ENCODE peak calls at places on chromosomes 13 and 19, in five cellular contexts. T is iPS-NIHi11, S is hypothalamus, K is astrocyte of the cerebellum, M is T-helper 1 cell. Q is an unnamed sample.

GRCh38 chr19:46786236-46787039 is 2.0 kb downstream of the SLC1A5 start:
- DNase-seq in T (peak; percentile 41), K (no peak), S (peak; percentile 18), M (peak; percentile 79), Q (peak; percentile 64)

GRCh38 chr19:16389848-16390247 is 65.2 kb downstream of the KLF2 start:
- DNase-seq in S (no peak), M (no peak), K (no peak), T (no peak), Q (no peak)

GRCh38 chr13:52845766-52846566 is 2.5 kb downstream of the PCDH8 start:
- DNase-seq in S (peak; percentile 16), T (peak; percentile 79), M (no peak), K (no peak), Q (peak; percentile 82)

GRCh38 chr13:73429691-73430090 is 370.9 kb downstream of the KLF5 start:
- DNase-seq in T (no peak), K (peak; percentile 34), M (no peak), S (no peak), Q (no peak)

GRCh38 chr13:19940106-19940505 is 18.4 kb upstream of the ZMYM2 start:
- DNase-seq in K (no peak), S (no peak), T (no peak), M (no peak), Q (peak; percentile 36)

GRCh38 chr13:22939157-22939556 is 241.6 kb upstream of the SGCG start:
- DNase-seq in S (no peak), T (no peak), M (no peak), K (no peak), Q (no peak)

GRCh38 chr13:94896238-94896637 is 183.9 kb upstream of the SOX21 start:
- DNase-seq in M (no peak), T (no peak), S (no peak), K (no peak), Q (no peak)

GRCh38 chr19:47520839-47521238 is 6.0 kb upstream of the NAPA start:
- DNase-seq in T (no peak), K (no peak), S (no peak), M (no peak), Q (no peak)

GRCh38 chr19:35925501-35925900 is 10.7 kb upstream of the LRFN3 start:
- DNase-seq in M (no peak), T (no peak), K (no peak), S (no peak), Q (no peak)

GRCh38 chr13:46622013-46622917 is 69.3 kb downstream of the LRCH1 start:
- DNase-seq in M (no peak), T (no peak), S (no peak), K (no peak), Q (no peak)

GRCh38 chr19:46755077-46755852 is 9.0 kb upstream of the STRN4 start:
- DNase-seq in T (peak; percentile 5), K (no peak), S (no peak), M (no peak), Q (no peak)

GRCh38 chr13:94480672-94481145 is 1.2 kb upstream of the DCT start:
- DNase-seq in K (peak; percentile 19), M (no peak), T (no peak), S (no peak), Q (no peak)

GRCh38 chr19:1063030-1063908 is 3.7 kb upstream of the ARHGAP45 start:
- DNase-seq in M (peak; percentile 66), K (no peak), T (no peak), S (no peak), Q (peak; percentile 43)

GRCh38 chr13:29619995-29620394 is 24.5 kb upstream of the SLC7A1 start:
- DNase-seq in M (no peak), K (peak; percentile 12), S (no peak), T (no peak), Q (no peak)

GRCh38 chr13:41177616-41178015 is 16.8 kb downstream of the KBTBD7 start:
- DNase-seq in S (no peak), T (no peak), K (no peak), M (no peak), Q (no peak)

GRCh38 chr19:2381151-2381822 is 21.2 kb downstream of the TMPRSS9 start:
- DNase-seq in S (peak; percentile 90), T (no peak), M (no peak), K (no peak), Q (no peak)

GRCh38 chr19:17107546-17108452 is 32.2 kb downstream of the MYO9B start:
- DNase-seq in M (no peak), K (peak; percentile 89), T (peak; percentile 64), S (peak; percentile 13), Q (no peak)

GRCh38 chr13:41040584-41041334 is 20.6 kb upstream of the WBP4 start:
- DNase-seq in M (no peak), T (no peak), K (no peak), S (no peak), Q (no peak)

GRCh38 chr19:54473071-54473941 is at the start of gene CDC42EP5:
- DNase-seq in T (peak; percentile 67), M (no peak), K (no peak), S (no peak), Q (peak; percentile 46)

GRCh38 chr13:91722267-91722884 is 324.0 kb downstream of the GPC5 start:
- DNase-seq in T (peak; percentile 23), M (no peak), S (no peak), K (peak; percentile 26), Q (peak; percentile 72)

GRCh38 chr19:47275866-47276461 is 1.3 kb downstream of the INAFM1 start:
- DNase-seq in K (no peak), T (no peak), M (no peak), S (no peak), Q (no peak)

GRCh38 chr13:60765700-60766411 is 368.8 kb downstream of the TDRD3 start:
- DNase-seq in T (peak; percentile 31), S (no peak), M (no peak), K (peak; percentile 42), Q (no peak)

GRCh38 chr19:34173145-34173956 is 1.0 kb downstream of the LSM14A start:
- DNase-seq in T (peak; percentile 45), M (no peak), K (peak; percentile 12), S (no peak), Q (peak; percentile 92)

GRCh38 chr19:47226426-47227346 is 4.3 kb downstream of the BBC3 start:
- DNase-seq in T (no peak), S (peak; percentile 58), K (no peak), M (peak; percentile 33), Q (peak; percentile 61)

GRCh38 chr19:51339313-51339686 is 2.6 kb downstream of the VSIG10L start:
- DNase-seq in S (no peak), M (no peak), K (no peak), T (peak; percentile 63), Q (peak; percentile 91)

GRCh38 chr19:5149508-5149907 is 180.6 kb downstream of the KDM4B start:
- DNase-seq in S (no peak), T (no peak), K (no peak), M (no peak), Q (no peak)

GRCh38 chr19:5561559-5561958 is 6.2 kb downstream of the TINCR start:
- DNase-seq in M (no peak), K (no peak), T (no peak), S (no peak), Q (no peak)

GRCh38 chr13:40452741-40453665 is 213.4 kb downstream of the FOXO1 start:
- DNase-seq in S (no peak), K (peak; percentile 19), M (no peak), T (no peak), Q (no peak)

GRCh38 chr19:47066376-47067214 is 18.2 kb upstream of the TMEM160 start:
- DNase-seq in M (no peak), S (no peak), T (no peak), K (no peak), Q (no peak)

GRCh38 chr19:8858260-8858659 is 26.1 kb downstream of the MBD3L1 start:
- DNase-seq in S (no peak), K (no peak), M (no peak), T (no peak), Q (no peak)

GRCh38 chr13:29532821-29533220 is 62.7 kb downstream of the SLC7A1 start:
- DNase-seq in K (peak; percentile 85), T (no peak), M (no peak), S (no peak), Q (no peak)

GRCh38 chr13:29436291-29436690 is 159.2 kb downstream of the SLC7A1 start:
- DNase-seq in M (no peak), K (peak; percentile 68), S (no peak), T (no peak), Q (no peak)

GRCh38 chr13:48233886-48234488 is 981 bp downstream of the ITM2B start:
- DNase-seq in T (no peak), S (no peak), M (no peak), K (peak; percentile 49), Q (peak; percentile 21)

GRCh38 chr19:50357178-50358100 is 8.0 kb downstream of the NAPSA start:
- DNase-seq in M (peak; percentile 77), T (peak; percentile 65), S (peak; percentile 83), K (peak; percentile 29), Q (peak; percentile 91)

GRCh38 chr19:18995804-18996241 is 37.5 kb downstream of the SUGP2 start:
- DNase-seq in T (peak; percentile 93), S (peak; percentile 84), K (peak; percentile 81), M (no peak), Q (peak; percentile 93)

GRCh38 chr13:23087884-23088283 is 92.9 kb upstream of the SGCG start:
- DNase-seq in M (no peak), K (no peak), T (peak; percentile 75), S (no peak), Q (peak; percentile 70)

GRCh38 chr13:98476538-98476966 is 100.4 kb downstream of the STK24 start:
- DNase-seq in S (no peak), M (peak; percentile 81), K (no peak), T (peak; percentile 41), Q (peak; percentile 45)

GRCh38 chr13:47672982-47673670 is 327.9 kb downstream of the SUCLA2 start:
- DNase-seq in M (no peak), S (no peak), T (no peak), K (peak; percentile 93), Q (no peak)

GRCh38 chr13:51953347-51953746 is 57.9 kb downstream of the ATP7B start:
- DNase-seq in T (no peak), S (no peak), M (no peak), K (no peak), Q (no peak)

Q was measured in GM23338.